ENCODE peak calls at places on chromosome 2, in nine cellular contexts. A is SK-N-DZ; C is hypothalamus; I is ovary; Q is HEK293T; H is left ventricle myocardium inferior; D is activated CD4-positive, alpha-beta T cell treated with anti-CD3 and anti-CD28 coated beads, Interleukin-2, amount 50 U/mL, for 24 hours; N is stimulated activated CD4-positive, alpha-beta T cell treated with anti-CD3 and anti-CD28 coated beads, Interleukin-2, amount 100 ng/mL, for 48 hours; X is PC-9. P is an unnamed sample.

GRCh38 chr2:207091175-207091574 is 74.6 kb downstream of the KLF7 start:
- DNase-seq in A (no peak), C (no peak), I (no peak), Q (no peak), H (no peak), D (no peak), N (no peak), X (no peak), P (no peak)

GRCh38 chr2:232998666-232998985 is 14.4 kb downstream of the NGEF start:
- DNase-seq in A (no peak), C (no peak), I (no peak), Q (no peak), H (no peak), D (no peak), N (no peak), X (no peak), P (no peak)

GRCh38 chr2:236085647-236086046 is 82.5 kb downstream of the GBX2 start:
- DNase-seq in A (no peak), C (no peak), I (no peak), Q (no peak), H (no peak), D (no peak), N (no peak), X (no peak), P (no peak)

GRCh38 chr2:10253596-10254372 is 48.9 kb upstream of the HPCAL1 start:
- DNase-seq in A (no peak), C (no peak), I (no peak), Q (no peak), H (peak; percentile 14), D (no peak), N (no peak), X (peak; percentile 18), P (no peak)

GRCh38 chr2:176527141-176527901 is 258.1 kb downstream of the MTX2 start:
- DNase-seq in A (no peak), C (no peak), I (no peak), Q (no peak), H (no peak), D (no peak), N (no peak), X (no peak), P (peak; percentile 86)

GRCh38 chr2:203328735-203329549 is 748 bp downstream of the ABI2 start:
- DNase-seq in A (peak; percentile 45), C (peak; percentile 66), I (peak; percentile 65), Q (peak; percentile 52), H (peak; percentile 57), D (peak; percentile 16), N (peak; percentile 37), X (peak; percentile 33), P (peak; percentile 10)

GRCh38 chr2:212892193-212892592 is 259.2 kb downstream of the IKZF2 start:
- DNase-seq in A (peak; percentile 50), C (peak; percentile 1), I (no peak), Q (peak; percentile 22), H (no peak), D (no peak), N (no peak), X (no peak), P (peak; percentile 48)

GRCh38 chr2:74537140-74537539 is 7.4 kb downstream of the HTRA2 start:
- DNase-seq in A (no peak), C (no peak), I (no peak), Q (no peak), H (no peak), D (no peak), N (no peak), X (no peak), P (no peak)

GRCh38 chr2:25492726-25493125 is 151.0 kb upstream of the DNMT3A start:
- DNase-seq in A (no peak), C (no peak), I (no peak), Q (no peak), H (no peak), D (no peak), N (no peak), X (no peak), P (no peak)

GRCh38 chr2:88209526-88210131 is 39.5 kb downstream of the THNSL2 start:
- DNase-seq in A (no peak), C (no peak), I (no peak), Q (no peak), H (no peak), D (no peak), N (no peak), X (no peak), P (no peak)

P was measured in AG10803.